ENCODE peak calls at places on chromosomes 16 and 17, in nine cellular contexts. A is activated naive CD4-positive, alpha-beta T cell treated with anti-CD3 and anti-CD28 coated beads, Interleukin-2, amount 50 U/mL, for 16 hours; U is stimulated activated CD4-positive, alpha-beta T cell treated with anti-CD3 and anti-CD28 coated beads, Interleukin-1b, Interleukin-23, amount 100 ng/mL, for 1 hour; S is omental fat pad; P is Right ventricle myocardium superior; I is progenitor cell of endocrine pancreas; Y is NCI-H1092 treated with DMSO at 0.1 percent for 48 hours; T is T-helper 17 cell; V is AG10803. F is an unnamed sample.

GRCh38 chr17:63476494-63476856 is 386 bp upstream of the ACE start:
- DNase-seq in Y (peak; percentile 60), A (no peak), V (no peak), S (no peak), U (no peak), T (peak; percentile 15), I (peak; percentile 31), P (no peak), F (no peak)

GRCh38 chr17:76382305-76382802 is 2.1 kb upstream of the SPHK1 start:
- DNase-seq in V (peak; percentile 53), P (peak; percentile 67), I (peak; percentile 47), S (peak; percentile 48), T (no peak), Y (no peak), U (no peak), A (peak; percentile 37), F (no peak)

GRCh38 chr16:815861-816260 is 15.3 kb upstream of the GNG13 start:
- DNase-seq in Y (no peak), A (no peak), T (no peak), V (no peak), P (no peak), S (no peak), U (no peak), I (no peak), F (no peak)

GRCh38 chr17:76173474-76173873 is 32.4 kb upstream of the FOXJ1 start:
- DNase-seq in A (no peak), U (no peak), T (no peak), S (no peak), Y (no peak), P (no peak), V (no peak), I (no peak), F (no peak)

GRCh38 chr16:27425961-27426360 is 24.0 kb downstream of the IL21R start:
- DNase-seq in A (no peak), I (no peak), S (no peak), P (no peak), T (no peak), Y (no peak), U (no peak), V (no peak), F (no peak)

GRCh38 chr16:69941251-69942098 is 9.7 kb upstream of the CLEC18A start:
- DNase-seq in S (no peak), U (no peak), V (peak; percentile 68), A (no peak), P (no peak), Y (no peak), T (no peak), I (no peak), F (no peak)

GRCh38 chr17:72565758-72566157 is 444.9 kb downstream of the SOX9 start:
- DNase-seq in I (no peak), S (no peak), U (no peak), P (no peak), V (no peak), A (no peak), Y (no peak), T (no peak), F (no peak)

GRCh38 chr16:1500465-1501150 is 7.4 kb downstream of the TELO2 start:
- DNase-seq in P (no peak), Y (no peak), A (no peak), T (no peak), S (no peak), I (no peak), U (no peak), V (no peak), F (no peak)

GRCh38 chr17:56635640-56636039 is 42.1 kb downstream of the NOG start:
- DNase-seq in U (no peak), V (no peak), I (no peak), T (no peak), A (no peak), Y (no peak), P (no peak), S (no peak), F (no peak)

GRCh38 chr17:43402567-43402966 is 3.8 kb downstream of the ARL4D start:
- DNase-seq in S (no peak), T (no peak), U (no peak), A (no peak), Y (no peak), P (no peak), V (no peak), I (no peak), F (no peak)

GRCh38 chr17:63488851-63489250 is 12.0 kb downstream of the ACE start:
- DNase-seq in I (no peak), S (no peak), Y (no peak), A (no peak), P (no peak), U (no peak), V (no peak), T (no peak), F (no peak)

GRCh38 chr16:82655315-82655714 is 28.5 kb downstream of the CDH13 start:
- DNase-seq in T (peak; percentile 72), S (no peak), V (peak; percentile 89), A (peak; percentile 42), U (peak; percentile 17), I (no peak), Y (no peak), P (no peak), F (peak; percentile 90)

GRCh38 chr17:83062011-83062817 is 17.2 kb upstream of the METRNL start:
- DNase-seq in T (no peak), Y (no peak), P (peak; percentile 26), A (peak; percentile 8), V (no peak), I (peak; percentile 9), U (no peak), S (no peak), F (peak; percentile 60)

GRCh38 chr17:75010683-75011406 is 1.6 kb upstream of the MRPL58 start:
- DNase-seq in V (no peak), U (no peak), S (no peak), Y (peak; percentile 52), A (no peak), I (no peak), P (peak; percentile 53), T (no peak), F (no peak)

GRCh38 chr16:11627822-11628457 is 40.3 kb upstream of the SNN start:
- DNase-seq in S (no peak), P (no peak), Y (no peak), I (no peak), A (no peak), V (peak; percentile 76), T (no peak), U (no peak), F (no peak)

GRCh38 chr17:79581306-79581932 is 29.4 kb downstream of the RBFOX3 start:
- DNase-seq in I (no peak), Y (peak; percentile 5), S (no peak), U (no peak), T (no peak), P (no peak), V (no peak), A (no peak), F (no peak)

GRCh38 chr17:2380225-2380922 is 20.5 kb downstream of the MNT start:
- DNase-seq in U (no peak), P (no peak), S (no peak), T (no peak), I (no peak), Y (no peak), A (no peak), V (peak; percentile 33), F (no peak)

GRCh38 chr16:58377932-58378331 is 14.3 kb upstream of the GINS3 start:
- DNase-seq in T (no peak), P (no peak), I (no peak), S (no peak), U (no peak), Y (no peak), A (no peak), V (peak; percentile 10), F (no peak)

GRCh38 chr16:65700599-65700998 is 578.7 kb upstream of the CDH11 start:
- DNase-seq in I (no peak), U (no peak), Y (no peak), S (no peak), A (no peak), P (no peak), V (peak; percentile 40), T (no peak), F (no peak)

GRCh38 chr17:12623220-12623848 is 42.4 kb upstream of the MYOCD start:
- DNase-seq in U (no peak), S (no peak), P (no peak), V (no peak), I (no peak), T (no peak), A (no peak), Y (no peak), F (no peak)

GRCh38 chr17:69485901-69486643 is 71.6 kb downstream of the MAP2K6 start:
- DNase-seq in A (no peak), T (no peak), P (no peak), Y (no peak), I (no peak), V (peak; percentile 6), S (no peak), U (no peak), F (no peak)

GRCh38 chr16:29320274-29320999 is 86.1 kb downstream of the NPIPB11 start:
- DNase-seq in A (no peak), T (no peak), V (no peak), Y (no peak), U (no peak), I (no peak), S (no peak), P (no peak), F (no peak)

GRCh38 chr16:30656974-30657865 is 1.0 kb upstream of the FBRS start:
- DNase-seq in P (no peak), Y (peak; percentile 90), T (no peak), V (no peak), U (no peak), S (no peak), A (no peak), I (no peak), F (no peak)